ENCODE peak calls at places on chromosomes 13 and 19, in four cellular contexts. O is activated naive CD4-positive, alpha-beta T cell; H is HFFc6; K is right lobe of liver. D is an unnamed sample.

GRCh38 chr19:38070573-38070972 is 153.4 kb downstream of the DPF1 start:
- DNase-seq in K (no peak), H (peak; percentile 73), O (no peak), D (no peak)

GRCh38 chr13:97141564-97142005 is 80.5 kb upstream of the MBNL2 start:
- DNase-seq in O (no peak), K (peak; percentile 21), H (peak; percentile 87), D (no peak)

GRCh38 chr19:46076951-46077814 is 36.4 kb upstream of the IGFL4 start:
- DNase-seq in K (peak; percentile 42), H (peak; percentile 76), O (no peak), D (no peak)

GRCh38 chr19:52592301-52592700 is 22.2 kb downstream of the ZNF701 start:
- DNase-seq in O (no peak), H (no peak), K (no peak), D (no peak)

GRCh38 chr13:74767031-74767430 is 632.8 kb upstream of the KLF12 start:
- DNase-seq in H (peak; percentile 17), O (no peak), K (no peak), D (no peak)

GRCh38 chr13:53343345-53343744 is 314.7 kb downstream of the OLFM4 start:
- DNase-seq in H (no peak), K (no peak), O (no peak), D (no peak)

GRCh38 chr19:56142087-56142787 is 1.1 kb downstream of the ZNF444 start:
- DNase-seq in K (peak; percentile 63), H (no peak), O (no peak), D (no peak)

GRCh38 chr13:20938302-20938701 is 35.8 kb upstream of the XPO4 start:
- DNase-seq in O (no peak), K (no peak), H (no peak), D (no peak)

GRCh38 chr13:97028441-97029299 is 34.4 kb upstream of the OXGR1 start:
- DNase-seq in K (peak; percentile 37), H (peak; percentile 28), O (no peak), D (no peak)

GRCh38 chr13:100537486-100537885 is 51.1 kb downstream of the GGACT start:
- DNase-seq in K (no peak), H (no peak), O (no peak), D (no peak)

GRCh38 chr13:71866173-71867091 is 572 bp downstream of the DACH1 start:
- DNase-seq in O (peak; percentile 14), K (peak; percentile 33), H (no peak), D (no peak)

GRCh38 chr19:55383789-55384575 is at the start of gene TMEM238:
- DNase-seq in H (peak; percentile 60), K (peak; percentile 76), O (peak; percentile 35), D (no peak)

GRCh38 chr13:28854657-28855056 is 34.5 kb downstream of the MTUS2 start:
- DNase-seq in H (no peak), K (no peak), O (no peak), D (no peak)

GRCh38 chr13:28659611-28659970 is 661 bp downstream of the POMP start:
- DNase-seq in O (no peak), H (peak; percentile 48), K (no peak), D (no peak)

GRCh38 chr13:75214846-75215245 is 267.1 kb downstream of the TBC1D4 start:
- DNase-seq in H (no peak), O (no peak), K (no peak), D (no peak)

GRCh38 chr13:60074397-60074796 is 89.3 kb downstream of the DIAPH3 start:
- DNase-seq in H (no peak), O (no peak), K (no peak), D (no peak)

GRCh38 chr19:49328741-49329140 is 3.8 kb upstream of the SLC6A16 start:
- DNase-seq in K (no peak), O (no peak), H (no peak), D (no peak)

GRCh38 chr19:3343619-3344502 is 22.5 kb upstream of the NFIC start:
- DNase-seq in K (peak; percentile 86), H (peak; percentile 64), O (peak; percentile 19), D (peak; percentile 62)

GRCh38 chr13:64248371-64249065 is 2832.9 kb upstream of the PCDH20 start:
- DNase-seq in K (no peak), O (no peak), H (peak; percentile 38), D (no peak)

GRCh38 chr19:33811736-33812387 is 15.2 kb downstream of the KCTD15 start:
- DNase-seq in K (no peak), O (no peak), H (no peak), D (no peak)

GRCh38 chr19:39133431-39134270 is 8.1 kb downstream of the PAK4 start:
- DNase-seq in K (no peak), O (no peak), H (no peak), D (no peak)

GRCh38 chr13:63190219-63190618 is 1774.6 kb upstream of the PCDH20 start:
- DNase-seq in O (no peak), K (no peak), H (no peak), D (no peak)

GRCh38 chr19:4064073-4064550 is 2.6 kb downstream of the ZBTB7A start:
- DNase-seq in K (no peak), O (no peak), H (no peak), D (no peak)

GRCh38 chr13:63567031-63567430 is 2151.4 kb upstream of the PCDH20 start:
- DNase-seq in H (no peak), K (no peak), O (no peak), D (no peak)

GRCh38 chr19:21221653-21222052 is 79.8 kb downstream of the ZNF431 start:
- DNase-seq in O (no peak), H (peak; percentile 35), K (no peak), D (no peak)

GRCh38 chr13:103140001-103140671 is 73.9 kb upstream of the SLC10A2 start:
- DNase-seq in K (no peak), O (no peak), H (no peak), D (no peak)

GRCh38 chr13:33323766-33324525 is 38.4 kb upstream of the STARD13 start:
- DNase-seq in K (no peak), H (no peak), O (no peak), D (no peak)

GRCh38 chr13:42401376-42401775 is 129.4 kb downstream of the AKAP11 start:
- DNase-seq in H (no peak), O (no peak), K (no peak), D (no peak)

GRCh38 chr13:75368167-75368566 is 113.8 kb downstream of the TBC1D4 start:
- DNase-seq in H (peak; percentile 70), K (no peak), O (no peak), D (no peak)

GRCh38 chr19:14031719-14032480 is at the start of gene IL27RA:
- DNase-seq in H (peak; percentile 22), O (peak; percentile 76), K (peak; percentile 63), D (no peak)

GRCh38 chr13:66207610-66208009 is 1022.5 kb downstream of the PCDH9 start:
- DNase-seq in H (peak; percentile 25), K (no peak), O (no peak), D (no peak)

GRCh38 chr13:44317752-44318550 is 55.7 kb upstream of the SERP2 start:
- DNase-seq in K (no peak), H (no peak), O (no peak), D (no peak)

GRCh38 chr19:30229524-30230174 is 142.5 kb upstream of the ZNF536 start:
- DNase-seq in K (no peak), O (no peak), H (no peak), D (peak; percentile 31)

GRCh38 chr13:41222259-41222852 is 28.0 kb upstream of the KBTBD7 start:
- DNase-seq in K (no peak), O (peak; percentile 20), H (peak; percentile 38), D (no peak)

GRCh38 chr13:108597943-108598342 is 31.5 kb upstream of the MYO16 start:
- DNase-seq in K (no peak), O (no peak), H (no peak), D (no peak)

GRCh38 chr19:1026189-1027019 is at the start of gene CNN2:
- DNase-seq in O (peak; percentile 51), H (peak; percentile 46), K (peak; percentile 85), D (no peak)

GRCh38 chr19:47663911-47664771 is 49.1 kb upstream of the EHD2 start:
- DNase-seq in O (no peak), K (peak; percentile 56), H (peak; percentile 97), D (no peak)

GRCh38 chr19:42316223-42317211 is 3.4 kb downstream of the TMEM145 start:
- DNase-seq in O (no peak), K (peak; percentile 45), H (peak; percentile 28), D (no peak)

GRCh38 chr13:88339271-88339741 is 668.1 kb downstream of the SLITRK5 start:
- DNase-seq in O (no peak), H (no peak), K (no peak), D (no peak)